ENCODE peak calls at places on chromosomes 6 and 20, in nine cellular contexts. A, L, Z, P, H, C, R, G and X are unnamed samples.

GRCh38 chr20:50121858-50122271 is 8.9 kb upstream of the UBE2V1 start:
- DNase-seq in A (peak; percentile 65), L (no peak), Z (peak; percentile 33), P (no peak), H (no peak), C (no peak), R (peak; percentile 66), G (peak; percentile 79), X (no peak)

GRCh38 chr6:56802570-56802969 is 152.3 kb upstream of the BEND6 start:
- DNase-seq in A (peak; percentile 56), L (no peak), Z (no peak), P (no peak), H (no peak), C (no peak), R (peak; percentile 71), G (no peak), X (no peak)

GRCh38 chr6:36822506-36823269 is 16.6 kb downstream of the CPNE5 start:
- DNase-seq in A (no peak), L (no peak), Z (no peak), P (no peak), H (no peak), C (no peak), R (no peak), G (no peak), X (no peak)

GRCh38 chr6:143205983-143206382 is 145.3 kb downstream of the AIG1 start:
- DNase-seq in A (no peak), L (no peak), Z (no peak), P (no peak), H (no peak), C (no peak), R (no peak), G (no peak), X (no peak)

GRCh38 chr20:1813674-1814635 is 81.3 kb upstream of the SIRPA start:
- DNase-seq in A (no peak), L (no peak), Z (no peak), P (no peak), H (no peak), C (no peak), R (no peak), G (peak; percentile 10), X (no peak)

GRCh38 chr6:28167068-28167467 is 25.4 kb downstream of the ZKSCAN8 start:
- DNase-seq in A (no peak), L (no peak), Z (no peak), P (peak; percentile 13), H (no peak), C (no peak), R (no peak), G (no peak), X (no peak)

GRCh38 chr6:14165091-14165490 is 47.5 kb downstream of the CD83 start:
- DNase-seq in A (no peak), L (no peak), Z (no peak), P (peak; percentile 13), H (no peak), C (no peak), R (no peak), G (no peak), X (no peak)

GRCh38 chr20:20366896-20367680 is 816 bp upstream of the INSM1 start:
- DNase-seq in A (peak; percentile 31), L (no peak), Z (no peak), P (no peak), H (peak; percentile 77), C (no peak), R (peak; percentile 29), G (peak; percentile 76), X (peak; percentile 51)

GRCh38 chr20:47662483-47663353 is 122.6 kb downstream of the SULF2 start:
- DNase-seq in A (no peak), L (no peak), Z (no peak), P (no peak), H (no peak), C (no peak), R (no peak), G (peak; percentile 29), X (no peak)

GRCh38 chr6:137044366-137045220 is at the start of gene IL20RA:
- DNase-seq in A (no peak), L (no peak), Z (peak; percentile 86), P (no peak), H (peak; percentile 90), C (peak; percentile 71), R (no peak), G (peak; percentile 81), X (no peak)

GRCh38 chr6:25311251-25311910 is 32.2 kb downstream of the CARMIL1 start:
- DNase-seq in A (peak; percentile 46), L (peak; percentile 60), Z (no peak), P (no peak), H (no peak), C (no peak), R (no peak), G (peak; percentile 63), X (no peak)

GRCh38 chr6:81999270-81999669 is 246.8 kb upstream of the TENT5A start:
- DNase-seq in A (no peak), L (no peak), Z (no peak), P (no peak), H (no peak), C (no peak), R (no peak), G (no peak), X (no peak)

GRCh38 chr6:18343741-18344140 is 43.4 kb upstream of the RNF144B start:
- DNase-seq in A (peak; percentile 11), L (no peak), Z (no peak), P (peak; percentile 55), H (no peak), C (no peak), R (peak; percentile 12), G (no peak), X (no peak)

GRCh38 chr6:78243519-78243918 is 590.7 kb downstream of the MEI4 start:
- DNase-seq in A (no peak), L (no peak), Z (no peak), P (no peak), H (no peak), C (no peak), R (peak; percentile 2), G (no peak), X (no peak)

GRCh38 chr6:89430563-89430962 is 2.4 kb upstream of the ANKRD6 start:
- DNase-seq in A (no peak), L (no peak), Z (no peak), P (no peak), H (no peak), C (no peak), R (peak; percentile 85), G (peak; percentile 76), X (no peak)

GRCh38 chr20:33649201-33649631 is 12.9 kb upstream of the C20orf144 start:
- DNase-seq in A (no peak), L (no peak), Z (peak; percentile 85), P (no peak), H (peak; percentile 91), C (no peak), R (no peak), G (no peak), X (peak; percentile 63)

GRCh38 chr6:167776906-167777645 is 49.6 kb upstream of the AFDN start:
- DNase-seq in A (no peak), L (no peak), Z (no peak), P (no peak), H (no peak), C (no peak), R (no peak), G (peak; percentile 27), X (no peak)

GRCh38 chr6:85006362-85006761 is 242.0 kb upstream of the TBX18 start:
- DNase-seq in A (no peak), L (no peak), Z (no peak), P (no peak), H (no peak), C (no peak), R (no peak), G (no peak), X (no peak)

GRCh38 chr20:3068986-3069900 is 2.2 kb upstream of the OXT start:
- DNase-seq in A (peak; percentile 36), L (no peak), Z (no peak), P (no peak), H (no peak), C (no peak), R (no peak), G (peak; percentile 65), X (no peak)
- TF ChIP-seq CTCF in A (peak; percentile 22), L (peak; percentile 30), Z (peak; percentile 9), P (no peak), H (no peak), C (peak; percentile 35), R (peak; percentile 13), G (peak; percentile 65), X (no peak)

GRCh38 chr6:87807423-87807978 is 105.5 kb upstream of the AKIRIN2 start:
- DNase-seq in A (no peak), L (no peak), Z (no peak), P (no peak), H (no peak), C (no peak), R (no peak), G (no peak), X (no peak)
- H3K4me3 ChIP-seq in A (no peak overlapping the region), L (no peak overlapping the region), Z (no peak overlapping the region), P (no peak overlapping the region), H (no peak overlapping the region), C (no peak overlapping the region), R (no peak overlapping the region), G (no peak overlapping the region), X (no peak overlapping the region)

GRCh38 chr20:62367136-62367482 is at the start of gene LAMA5:
- DNase-seq in A (peak; percentile 61), L (no peak), Z (peak; percentile 84), P (no peak), H (peak; percentile 93), C (no peak), R (no peak), G (peak; percentile 89), X (no peak)

GRCh38 chr20:62367483-62368302 is 581 bp upstream of the LAMA5 start:
- DNase-seq in A (peak; percentile 71), L (no peak), Z (no peak), P (no peak), H (peak; percentile 89), C (no peak), R (no peak), G (peak; percentile 87), X (no peak)

GRCh38 chr20:62368629-62369507 is 1.8 kb upstream of the LAMA5 start:
- DNase-seq in A (peak; percentile 89), L (no peak), Z (no peak), P (no peak), H (peak; percentile 77), C (no peak), R (no peak), G (peak; percentile 90), X (no peak)

GRCh38 chr20:62369508-62370114 is 2.5 kb upstream of the LAMA5 start:
- DNase-seq in A (peak; percentile 83), L (no peak), Z (no peak), P (no peak), H (no peak), C (no peak), R (no peak), G (no peak), X (no peak)

DNA sequence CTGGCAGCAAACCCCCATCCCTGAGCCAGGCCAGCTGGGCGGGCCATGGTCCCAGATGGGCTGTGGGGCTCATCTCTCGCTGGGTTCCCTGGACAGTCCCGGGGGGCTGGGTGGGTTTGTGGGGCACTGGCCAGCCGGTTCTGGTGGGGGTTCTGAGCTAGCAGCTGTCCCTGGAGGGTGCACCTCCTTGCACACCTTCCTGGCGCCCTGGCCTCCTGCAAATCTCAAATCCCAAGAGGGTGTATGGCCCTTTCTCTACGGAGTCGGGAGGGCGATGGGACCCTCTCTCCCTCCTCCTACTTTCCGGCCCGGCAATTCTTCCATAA is 1.2 kb upstream of the LAMA5 start:
- DNase-seq in A (no peak), L (no peak), Z (no peak), P (no peak), H (no peak), C (no peak), R (no peak), G (no peak), X (no peak)
- H3K27ac ChIP-seq in A (peak overlapping the region; percentile 97), L (peak overlapping the region; percentile 52), Z (peak overlapping the region; percentile 28), P (no peak overlapping the region), H (peak overlapping the region; percentile 92), C (peak overlapping the region; percentile 74), R (no peak overlapping the region), G (peak overlapping the region; percentile 51), X (no peak overlapping the region)

GRCh38 chr6:32058511-32058963 is 20.3 kb downstream of the CYP21A2 start:
- DNase-seq in A (no peak), L (no peak), Z (no peak), P (no peak), H (no peak), C (no peak), R (no peak), G (no peak), X (no peak)
- TF ChIP-seq CTCF in A (no peak), L (no peak), Z (no peak), P (no peak), H (no peak), C (no peak), R (no peak), G (no peak), X (no peak)